ENCODE peak calls at places on chromosomes 1 and 21, in seven cellular contexts. Z, J, X, Q, V, K and A are unnamed samples.
A peak's percentile ranks its signal among the peaks of the same experiment; 100 is the strongest.

GRCh38 chr1:28553229-28553930 is 495 bp downstream of the TRNAU1AP start:
- DNase-seq in Z (no peak), J (peak; percentile 51), X (no peak), Q (peak; percentile 58), V (no peak), K (no peak), A (peak; percentile 49)

GRCh38 chr1:85465099-85465790 is at the start of gene DDAH1:
- DNase-seq in Z (peak; percentile 74), J (peak; percentile 65), X (peak; percentile 3), Q (peak; percentile 73), V (no peak), K (peak; percentile 74), A (peak; percentile 70)

GRCh38 chr1:56189454-56189853 is 389.9 kb downstream of the PLPP3 start:
- DNase-seq in Z (no peak), J (no peak), X (no peak), Q (peak; percentile 20), V (no peak), K (no peak), A (peak; percentile 26)

GRCh38 chr1:156233421-156234127 is 8.4 kb upstream of the BGLAP start:
- DNase-seq in Z (no peak), J (peak; percentile 88), X (no peak), Q (peak; percentile 81), V (no peak), K (no peak), A (peak; percentile 79)

GRCh38 chr1:226362891-226363447 is 44.9 kb downstream of the PARP1 start:
- DNase-seq in Z (no peak), J (no peak), X (peak; percentile 39), Q (no peak), V (no peak), K (no peak), A (no peak)

GRCh38 chr21:36320421-36321324 is 676 bp downstream of the MORC3 start:
- DNase-seq in Z (peak; percentile 68), J (peak; percentile 73), X (peak; percentile 91), Q (peak; percentile 84), V (peak; percentile 61), K (peak; percentile 79), A (peak; percentile 75)

GRCh38 chr1:162004441-162004950 is 19.2 kb downstream of the OLFML2B start:
- DNase-seq in Z (no peak), J (no peak), X (no peak), Q (no peak), V (no peak), K (no peak), A (no peak)

GRCh38 chr1:31712625-31713024 is 8.8 kb upstream of the COL16A1 start:
- DNase-seq in Z (no peak), J (peak; percentile 86), X (peak; percentile 38), Q (peak; percentile 87), V (no peak), K (no peak), A (peak; percentile 84)

GRCh38 chr1:15902882-15903281 is 55.4 kb downstream of the SPEN start:
- DNase-seq in Z (no peak), J (peak; percentile 91), X (no peak), Q (peak; percentile 83), V (no peak), K (no peak), A (no peak)

GRCh38 chr1:84916897-84917296 is 23.9 kb upstream of the LPAR3 start:
- DNase-seq in Z (no peak), J (no peak), X (no peak), Q (no peak), V (no peak), K (peak; percentile 30), A (no peak)

GRCh38 chr1:65940131-65940530 is 147.4 kb downstream of the PDE4B start:
- DNase-seq in Z (no peak), J (no peak), X (no peak), Q (no peak), V (no peak), K (no peak), A (no peak)
- H4K8ac ChIP-seq in Z (no peak overlapping the region), J (no peak overlapping the region), X (no peak overlapping the region), Q (no peak overlapping the region), V (no peak overlapping the region), K (no peak overlapping the region), A (no peak overlapping the region)

DNA sequence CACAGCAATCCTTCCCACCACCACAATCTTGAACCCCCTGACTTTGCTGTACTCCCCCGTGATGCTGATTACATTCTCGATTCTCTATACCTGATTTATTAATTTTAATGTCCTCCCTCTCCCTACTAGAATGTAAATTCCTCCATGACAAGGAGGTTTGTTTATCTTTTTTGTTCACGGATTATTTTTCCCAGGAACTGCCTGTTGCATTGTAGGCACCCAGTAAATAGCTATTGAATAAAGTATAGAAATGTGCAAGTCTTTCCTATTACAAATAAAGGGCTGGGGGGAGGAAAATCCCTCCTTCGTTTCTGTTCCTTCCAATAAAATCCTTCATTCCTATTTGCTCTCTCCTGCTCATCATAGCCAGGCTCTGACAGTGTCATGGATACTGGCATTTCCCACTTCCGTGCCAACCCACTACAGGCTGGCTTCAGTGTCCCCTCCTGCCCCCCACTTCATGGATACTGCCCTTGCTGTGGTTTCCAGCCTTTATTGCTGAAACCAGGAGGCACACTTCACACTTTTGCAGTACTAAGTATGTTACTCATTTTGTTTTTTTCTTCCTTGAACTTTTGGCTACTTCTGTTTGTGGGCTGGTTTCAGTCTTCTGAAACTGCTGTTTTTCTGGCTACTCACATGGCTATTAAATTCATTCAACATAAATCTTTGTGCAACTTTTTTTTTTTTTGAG is 7.5 kb downstream of the KIF1B start:
- DNase-seq in Z (no peak), J (no peak), X (no peak), Q (peak; percentile 62), V (no peak), K (no peak), A (no peak)
- H4K8ac ChIP-seq in Z (no peak overlapping the region), J (no peak overlapping the region), X (no peak overlapping the region), Q (no peak overlapping the region), V (no peak overlapping the region), K (peak overlapping the region; percentile 41), A (no peak overlapping the region)

DNA sequence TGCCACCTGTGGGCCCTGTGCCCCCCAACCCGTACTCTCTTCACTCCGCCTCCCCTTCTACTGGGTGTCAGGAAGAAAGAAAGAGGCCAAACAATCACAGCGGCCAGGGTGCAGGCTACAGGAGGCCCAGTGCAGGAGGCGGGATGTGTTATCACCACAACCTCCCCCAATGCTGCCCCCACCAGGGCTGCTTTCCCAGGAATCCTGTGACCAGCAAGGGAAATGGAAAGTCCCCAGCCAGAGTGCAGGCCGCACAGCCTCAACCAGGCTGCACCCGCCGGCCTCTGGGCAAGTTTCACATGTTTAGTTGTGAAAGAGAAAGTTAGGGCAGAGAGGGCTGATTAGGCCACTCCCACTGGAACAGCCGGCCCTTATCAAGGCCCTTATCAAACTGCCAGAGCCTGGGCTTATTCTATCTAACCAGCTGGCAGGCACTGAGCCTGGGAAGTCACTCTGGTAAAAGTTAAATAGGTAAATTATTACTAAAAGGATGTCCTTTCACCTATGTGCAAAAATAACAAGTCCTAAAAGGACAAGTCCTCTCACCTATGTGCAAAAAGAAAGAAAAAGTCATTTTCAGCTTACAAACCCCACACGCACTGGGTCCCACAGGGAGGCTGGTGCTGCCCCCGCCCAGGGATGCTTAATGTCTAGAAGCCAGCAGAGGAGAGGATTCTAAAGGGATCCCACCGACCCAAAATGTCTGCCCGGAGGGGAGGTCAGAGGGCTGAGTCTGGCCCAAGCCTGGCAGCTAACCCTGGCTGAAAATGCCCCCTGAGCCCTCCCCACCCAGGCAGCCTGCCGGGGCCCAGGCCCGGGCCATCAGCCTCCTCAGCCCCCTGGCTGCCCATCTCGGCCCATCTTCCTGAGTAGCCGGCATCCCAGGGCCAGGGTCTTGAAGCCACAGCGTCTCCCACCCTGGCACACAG is 33.7 kb downstream of the ACOT7 start:
- DNase-seq in Z (peak; percentile 67), J (peak; percentile 88), X (peak; percentile 66), Q (peak; percentile 96), V (no peak), K (peak; percentile 57), A (peak; percentile 81)
- H4K8ac ChIP-seq in Z (no peak overlapping the region), J (peak overlapping the region; percentile 12), X (peak overlapping the region; percentile 32), Q (peak overlapping the region; percentile 97), V (no peak overlapping the region), K (peak overlapping the region; percentile 39), A (no peak overlapping the region)

DNA sequence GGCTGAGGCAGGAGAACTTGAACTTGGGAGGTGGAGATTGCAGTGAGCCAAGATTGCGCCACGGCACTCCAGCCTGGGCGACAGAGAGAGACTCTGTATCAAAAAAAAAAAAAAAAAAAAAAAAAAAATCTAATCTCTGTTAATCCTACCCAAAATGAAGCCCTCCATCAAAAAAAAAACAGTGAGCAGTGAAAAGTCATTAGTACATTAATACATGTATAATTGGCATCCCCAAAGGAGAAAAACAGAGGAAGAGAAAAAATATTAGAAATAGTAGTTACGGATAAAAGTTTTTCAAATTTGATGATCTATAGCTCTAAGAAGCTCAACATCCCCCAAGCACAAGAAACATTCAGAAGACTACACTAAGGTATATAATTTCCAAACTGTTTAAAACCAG is 71.6 kb downstream of the TRIM33 start:
- DNase-seq in Z (no peak), J (no peak), X (no peak), Q (no peak), V (no peak), K (no peak), A (no peak)
- H4K8ac ChIP-seq in Z (no peak overlapping the region), J (no peak overlapping the region), X (no peak overlapping the region), Q (no peak overlapping the region), V (no peak overlapping the region), K (no peak overlapping the region), A (no peak overlapping the region)

GRCh38 chr21:38989097-38989744 is 183.5 kb downstream of the ETS2 start:
- DNase-seq in Z (no peak), J (no peak), X (no peak), Q (no peak), V (no peak), K (no peak), A (no peak)

GRCh38 chr21:38985423-38986378 is 180.0 kb downstream of the ETS2 start:
- DNase-seq in Z (no peak), J (peak; percentile 93), X (no peak), Q (peak; percentile 60), V (no peak), K (no peak), A (no peak)

GRCh38 chr21:38988211-38989096 is 182.7 kb downstream of the ETS2 start:
- DNase-seq in Z (no peak), J (no peak), X (no peak), Q (peak; percentile 14), V (no peak), K (no peak), A (no peak)

GRCh38 chr21:38986460-38987395 is 181.0 kb downstream of the ETS2 start:
- DNase-seq in Z (no peak), J (no peak), X (no peak), Q (no peak), V (no peak), K (no peak), A (no peak)

GRCh38 chr21:38987551-38988210 is 182.0 kb downstream of the ETS2 start:
- DNase-seq in Z (no peak), J (no peak), X (no peak), Q (peak; percentile 53), V (no peak), K (no peak), A (no peak)
- H4K8ac ChIP-seq in Z (no peak overlapping the region), J (no peak overlapping the region), X (no peak overlapping the region), Q (peak overlapping the region; percentile 38), V (no peak overlapping the region), K (no peak overlapping the region), A (no peak overlapping the region)

GRCh38 chr1:183290628-183291027 is 104.6 kb downstream of the LAMC2 start:
- DNase-seq in Z (no peak), J (no peak), X (no peak), Q (no peak), V (no peak), K (no peak), A (no peak)
- H4K8ac ChIP-seq in Z (no peak overlapping the region), J (no peak overlapping the region), X (no peak overlapping the region), Q (no peak overlapping the region), V (no peak overlapping the region), K (no peak overlapping the region), A (no peak overlapping the region)

GRCh38 chr1:199736646-199737045 is 290.9 kb upstream of the NR5A2 start:
- DNase-seq in Z (no peak), J (no peak), X (no peak), Q (no peak), V (no peak), K (no peak), A (no peak)
- H4K8ac ChIP-seq in Z (no peak overlapping the region), J (no peak overlapping the region), X (no peak overlapping the region), Q (no peak overlapping the region), V (no peak overlapping the region), K (no peak overlapping the region), A (no peak overlapping the region)